ENCODE peak calls at places on chromosomes 4 and X, in nine cellular contexts. One of them, this sample, is unnamed.

GRCh38 chr4:84515075-84515474 is 16.0 kb upstream of the NKX6-1 start:
- DNase-seq in MCF 10A: no peak
- DNase-seq in suprapubic skin: no peak
- DNase-seq in NCI-H1436: no peak
- DNase-seq in NCI-H82: no peak
- DNase-seq in psoas muscle: no peak
- DNase-seq in stimulated activated CD4-positive, alpha-beta T cell treated with anti-CD3 and anti-CD28 coated beads, Interleukin-2, amount 100 ng/mL, for 48 hours: no peak
- DNase-seq in fibroblast of lung: no peak
- DNase-seq in Caki2: no peak
- DNase-seq in this sample: no peak

GRCh38 chrX:40039887-40040286 is 57.9 kb downstream of the BCOR start:
- DNase-seq in MCF 10A: no peak
- DNase-seq in suprapubic skin: no peak
- DNase-seq in NCI-H1436: no peak
- DNase-seq in NCI-H82: no peak
- DNase-seq in psoas muscle: no peak
- DNase-seq in stimulated activated CD4-positive, alpha-beta T cell treated with anti-CD3 and anti-CD28 coated beads, Interleukin-2, amount 100 ng/mL, for 48 hours: no peak
- DNase-seq in fibroblast of lung: no peak
- DNase-seq in Caki2: no peak
- DNase-seq in this sample: no peak

GRCh38 chrX:30212172-30212571 is 3.2 kb upstream of the MAGEB2 start:
- DNase-seq in MCF 10A: peak
- DNase-seq in suprapubic skin: no peak
- DNase-seq in NCI-H1436: no peak
- DNase-seq in NCI-H82: no peak
- DNase-seq in psoas muscle: no peak
- DNase-seq in stimulated activated CD4-positive, alpha-beta T cell treated with anti-CD3 and anti-CD28 coated beads, Interleukin-2, amount 100 ng/mL, for 48 hours: no peak
- DNase-seq in fibroblast of lung: no peak
- DNase-seq in Caki2: no peak
- DNase-seq in this sample: no peak

GRCh38 chrX:9465380-9466114 is 689 bp downstream of the TBL1X start:
- DNase-seq in MCF 10A: no peak
- DNase-seq in suprapubic skin: no peak
- DNase-seq in NCI-H1436: no peak
- DNase-seq in NCI-H82: peak
- DNase-seq in psoas muscle: peak
- DNase-seq in stimulated activated CD4-positive, alpha-beta T cell treated with anti-CD3 and anti-CD28 coated beads, Interleukin-2, amount 100 ng/mL, for 48 hours: no peak
- DNase-seq in fibroblast of lung: peak
- DNase-seq in Caki2: peak
- DNase-seq in this sample: no peak

GRCh38 chrX:134999469-134999868 is 8.7 kb downstream of the SMIM10 start:
- DNase-seq in MCF 10A: peak
- DNase-seq in suprapubic skin: no peak
- DNase-seq in NCI-H1436: peak
- DNase-seq in NCI-H82: peak
- DNase-seq in psoas muscle: no peak
- DNase-seq in stimulated activated CD4-positive, alpha-beta T cell treated with anti-CD3 and anti-CD28 coated beads, Interleukin-2, amount 100 ng/mL, for 48 hours: no peak
- DNase-seq in fibroblast of lung: peak
- DNase-seq in Caki2: peak
- DNase-seq in this sample: peak

GRCh38 chr4:155954118-155954503 is 445 bp upstream of the CTSO start:
- DNase-seq in MCF 10A: no peak
- DNase-seq in suprapubic skin: no peak
- DNase-seq in NCI-H1436: no peak
- DNase-seq in NCI-H82: no peak
- DNase-seq in psoas muscle: peak
- DNase-seq in stimulated activated CD4-positive, alpha-beta T cell treated with anti-CD3 and anti-CD28 coated beads, Interleukin-2, amount 100 ng/mL, for 48 hours: no peak
- DNase-seq in fibroblast of lung: no peak
- DNase-seq in Caki2: no peak
- DNase-seq in this sample: no peak

GRCh38 chrX:123525131-123525725 is 207.6 kb downstream of the THOC2 start:
- DNase-seq in MCF 10A: no peak
- DNase-seq in suprapubic skin: no peak
- DNase-seq in NCI-H1436: no peak
- DNase-seq in NCI-H82: no peak
- DNase-seq in psoas muscle: no peak
- DNase-seq in stimulated activated CD4-positive, alpha-beta T cell treated with anti-CD3 and anti-CD28 coated beads, Interleukin-2, amount 100 ng/mL, for 48 hours: no peak
- DNase-seq in fibroblast of lung: peak
- DNase-seq in Caki2: peak
- DNase-seq in this sample: no peak

GRCh38 chr4:75036046-75036445 is 103.1 kb downstream of the PARM1 start:
- DNase-seq in MCF 10A: no peak
- DNase-seq in suprapubic skin: no peak
- DNase-seq in NCI-H1436: no peak
- DNase-seq in NCI-H82: no peak
- DNase-seq in psoas muscle: no peak
- DNase-seq in stimulated activated CD4-positive, alpha-beta T cell treated with anti-CD3 and anti-CD28 coated beads, Interleukin-2, amount 100 ng/mL, for 48 hours: no peak
- DNase-seq in fibroblast of lung: no peak
- DNase-seq in Caki2: no peak
- DNase-seq in this sample: no peak

GRCh38 chr4:179110356-179110755 is 1668.1 kb upstream of the AGA start:
- DNase-seq in MCF 10A: peak
- DNase-seq in suprapubic skin: no peak
- DNase-seq in NCI-H1436: no peak
- DNase-seq in NCI-H82: peak
- DNase-seq in psoas muscle: no peak
- DNase-seq in stimulated activated CD4-positive, alpha-beta T cell treated with anti-CD3 and anti-CD28 coated beads, Interleukin-2, amount 100 ng/mL, for 48 hours: no peak
- DNase-seq in fibroblast of lung: peak
- DNase-seq in Caki2: peak
- DNase-seq in this sample: no peak

GRCh38 chr4:80125252-80126177 is 52.5 kb upstream of the ANTXR2 start:
- DNase-seq in MCF 10A: peak
- DNase-seq in suprapubic skin: no peak
- DNase-seq in NCI-H1436: no peak
- DNase-seq in NCI-H82: peak
- DNase-seq in psoas muscle: no peak
- DNase-seq in stimulated activated CD4-positive, alpha-beta T cell treated with anti-CD3 and anti-CD28 coated beads, Interleukin-2, amount 100 ng/mL, for 48 hours: no peak
- DNase-seq in fibroblast of lung: peak
- DNase-seq in Caki2: peak
- DNase-seq in this sample: peak

GRCh38 chr4:146648384-146648783 is 9.7 kb downstream of the POU4F2 start:
- DNase-seq in MCF 10A: no peak
- DNase-seq in suprapubic skin: no peak
- DNase-seq in NCI-H1436: no peak
- DNase-seq in NCI-H82: no peak
- DNase-seq in psoas muscle: no peak
- DNase-seq in stimulated activated CD4-positive, alpha-beta T cell treated with anti-CD3 and anti-CD28 coated beads, Interleukin-2, amount 100 ng/mL, for 48 hours: no peak
- DNase-seq in fibroblast of lung: no peak
- DNase-seq in Caki2: no peak
- DNase-seq in this sample: no peak

GRCh38 chrX:9738146-9738545 is 27.5 kb downstream of the GPR143 start:
- DNase-seq in MCF 10A: no peak
- DNase-seq in suprapubic skin: no peak
- DNase-seq in NCI-H1436: no peak
- DNase-seq in NCI-H82: no peak
- DNase-seq in psoas muscle: no peak
- DNase-seq in stimulated activated CD4-positive, alpha-beta T cell treated with anti-CD3 and anti-CD28 coated beads, Interleukin-2, amount 100 ng/mL, for 48 hours: no peak
- DNase-seq in fibroblast of lung: no peak
- DNase-seq in Caki2: no peak
- DNase-seq in this sample: no peak

GRCh38 chrX:786441-786881 is 155.9 kb downstream of the SHOX start:
- DNase-seq in MCF 10A: no peak
- DNase-seq in suprapubic skin: no peak
- DNase-seq in NCI-H1436: no peak
- DNase-seq in NCI-H82: no peak
- DNase-seq in psoas muscle: no peak
- DNase-seq in stimulated activated CD4-positive, alpha-beta T cell treated with anti-CD3 and anti-CD28 coated beads, Interleukin-2, amount 100 ng/mL, for 48 hours: no peak
- DNase-seq in fibroblast of lung: no peak
- DNase-seq in Caki2: no peak
- DNase-seq in this sample: no peak

GRCh38 chr4:34633216-34633615 is 1611.1 kb downstream of the ARAP2 start:
- DNase-seq in MCF 10A: no peak
- DNase-seq in suprapubic skin: no peak
- DNase-seq in NCI-H1436: no peak
- DNase-seq in NCI-H82: no peak
- DNase-seq in psoas muscle: no peak
- DNase-seq in stimulated activated CD4-positive, alpha-beta T cell treated with anti-CD3 and anti-CD28 coated beads, Interleukin-2, amount 100 ng/mL, for 48 hours: no peak
- DNase-seq in fibroblast of lung: no peak
- DNase-seq in Caki2: no peak
- DNase-seq in this sample: no peak

GRCh38 chrX:30144971-30145731 is 70.2 kb upstream of the MAGEB2 start:
- DNase-seq in MCF 10A: no peak
- DNase-seq in suprapubic skin: no peak
- DNase-seq in NCI-H1436: no peak
- DNase-seq in NCI-H82: no peak
- DNase-seq in psoas muscle: no peak
- DNase-seq in stimulated activated CD4-positive, alpha-beta T cell treated with anti-CD3 and anti-CD28 coated beads, Interleukin-2, amount 100 ng/mL, for 48 hours: no peak
- DNase-seq in fibroblast of lung: no peak
- DNase-seq in Caki2: no peak
- DNase-seq in this sample: no peak

GRCh38 chr4:21134994-21135393 is 434.7 kb downstream of the PACRGL start:
- DNase-seq in MCF 10A: peak
- DNase-seq in suprapubic skin: no peak
- DNase-seq in NCI-H1436: no peak
- DNase-seq in NCI-H82: peak
- DNase-seq in psoas muscle: no peak
- DNase-seq in stimulated activated CD4-positive, alpha-beta T cell treated with anti-CD3 and anti-CD28 coated beads, Interleukin-2, amount 100 ng/mL, for 48 hours: no peak
- DNase-seq in fibroblast of lung: peak
- DNase-seq in Caki2: peak
- DNase-seq in this sample: peak

GRCh38 chrX:139933904-139934303 is 1.1 kb upstream of the ATP11C start:
- DNase-seq in MCF 10A: no peak
- DNase-seq in suprapubic skin: no peak
- DNase-seq in NCI-H1436: no peak
- DNase-seq in NCI-H82: no peak
- DNase-seq in psoas muscle: no peak
- DNase-seq in stimulated activated CD4-positive, alpha-beta T cell treated with anti-CD3 and anti-CD28 coated beads, Interleukin-2, amount 100 ng/mL, for 48 hours: no peak
- DNase-seq in fibroblast of lung: no peak
- DNase-seq in Caki2: no peak
- DNase-seq in this sample: no peak

GRCh38 chr4:106305435-106306055 is 10.5 kb downstream of the TBCK start:
- DNase-seq in MCF 10A: no peak
- DNase-seq in suprapubic skin: no peak
- DNase-seq in NCI-H1436: no peak
- DNase-seq in NCI-H82: no peak
- DNase-seq in psoas muscle: no peak
- DNase-seq in stimulated activated CD4-positive, alpha-beta T cell treated with anti-CD3 and anti-CD28 coated beads, Interleukin-2, amount 100 ng/mL, for 48 hours: no peak
- DNase-seq in fibroblast of lung: no peak
- DNase-seq in Caki2: no peak
- DNase-seq in this sample: no peak

GRCh38 chr4:3047464-3048286 is 26.7 kb downstream of the HTT-AS start:
- DNase-seq in MCF 10A: peak
- DNase-seq in suprapubic skin: no peak
- DNase-seq in NCI-H1436: peak
- DNase-seq in NCI-H82: peak
- DNase-seq in psoas muscle: peak
- DNase-seq in stimulated activated CD4-positive, alpha-beta T cell treated with anti-CD3 and anti-CD28 coated beads, Interleukin-2, amount 100 ng/mL, for 48 hours: peak
- DNase-seq in fibroblast of lung: peak
- DNase-seq in Caki2: peak
- DNase-seq in this sample: no peak

GRCh38 chr4:130640583-130640982 is 1544.6 kb downstream of the C4orf33 start:
- DNase-seq in MCF 10A: no peak
- DNase-seq in suprapubic skin: no peak
- DNase-seq in NCI-H1436: no peak
- DNase-seq in NCI-H82: no peak
- DNase-seq in psoas muscle: no peak
- DNase-seq in stimulated activated CD4-positive, alpha-beta T cell treated with anti-CD3 and anti-CD28 coated beads, Interleukin-2, amount 100 ng/mL, for 48 hours: no peak
- DNase-seq in fibroblast of lung: no peak
- DNase-seq in Caki2: no peak
- DNase-seq in this sample: no peak

GRCh38 chr4:111879539-111879938 is 265.7 kb upstream of the FAM241A start:
- DNase-seq in MCF 10A: no peak
- DNase-seq in suprapubic skin: no peak
- DNase-seq in NCI-H1436: no peak
- DNase-seq in NCI-H82: peak
- DNase-seq in psoas muscle: no peak
- DNase-seq in stimulated activated CD4-positive, alpha-beta T cell treated with anti-CD3 and anti-CD28 coated beads, Interleukin-2, amount 100 ng/mL, for 48 hours: no peak
- DNase-seq in fibroblast of lung: no peak
- DNase-seq in Caki2: no peak
- DNase-seq in this sample: no peak

GRCh38 chr4:8835521-8836365 is 35.9 kb downstream of the HMX1 start:
- DNase-seq in MCF 10A: no peak
- DNase-seq in suprapubic skin: peak
- DNase-seq in NCI-H1436: no peak
- DNase-seq in NCI-H82: no peak
- DNase-seq in psoas muscle: no peak
- DNase-seq in stimulated activated CD4-positive, alpha-beta T cell treated with anti-CD3 and anti-CD28 coated beads, Interleukin-2, amount 100 ng/mL, for 48 hours: no peak
- DNase-seq in fibroblast of lung: no peak
- DNase-seq in Caki2: no peak
- DNase-seq in this sample: no peak

GRCh38 chr4:104589264-104589868 is 94.7 kb upstream of the CXXC4 start:
- DNase-seq in MCF 10A: no peak
- DNase-seq in suprapubic skin: no peak
- DNase-seq in NCI-H1436: peak
- DNase-seq in NCI-H82: no peak
- DNase-seq in psoas muscle: no peak
- DNase-seq in stimulated activated CD4-positive, alpha-beta T cell treated with anti-CD3 and anti-CD28 coated beads, Interleukin-2, amount 100 ng/mL, for 48 hours: no peak
- DNase-seq in fibroblast of lung: no peak
- DNase-seq in Caki2: no peak
- DNase-seq in this sample: no peak

GRCh38 chr4:16952462-16952871 is 54.0 kb upstream of the LDB2 start:
- DNase-seq in MCF 10A: no peak
- DNase-seq in suprapubic skin: no peak
- DNase-seq in NCI-H1436: no peak
- DNase-seq in NCI-H82: no peak
- DNase-seq in psoas muscle: no peak
- DNase-seq in stimulated activated CD4-positive, alpha-beta T cell treated with anti-CD3 and anti-CD28 coated beads, Interleukin-2, amount 100 ng/mL, for 48 hours: no peak
- DNase-seq in fibroblast of lung: peak
- DNase-seq in Caki2: no peak
- DNase-seq in this sample: no peak

GRCh38 chrX:136183175-136183574 is 35.8 kb downstream of the FHL1 start:
- DNase-seq in MCF 10A: no peak
- DNase-seq in suprapubic skin: no peak
- DNase-seq in NCI-H1436: no peak
- DNase-seq in NCI-H82: no peak
- DNase-seq in psoas muscle: no peak
- DNase-seq in stimulated activated CD4-positive, alpha-beta T cell treated with anti-CD3 and anti-CD28 coated beads, Interleukin-2, amount 100 ng/mL, for 48 hours: no peak
- DNase-seq in fibroblast of lung: no peak
- DNase-seq in Caki2: no peak
- DNase-seq in this sample: no peak

GRCh38 chr4:19727141-19727540 is 524.6 kb upstream of the SLIT2 start:
- DNase-seq in MCF 10A: no peak
- DNase-seq in suprapubic skin: no peak
- DNase-seq in NCI-H1436: no peak
- DNase-seq in NCI-H82: no peak
- DNase-seq in psoas muscle: no peak
- DNase-seq in stimulated activated CD4-positive, alpha-beta T cell treated with anti-CD3 and anti-CD28 coated beads, Interleukin-2, amount 100 ng/mL, for 48 hours: no peak
- DNase-seq in fibroblast of lung: no peak
- DNase-seq in Caki2: no peak
- DNase-seq in this sample: no peak

GRCh38 chr4:52995341-52996030 is 133.4 kb downstream of the RASL11B start:
- DNase-seq in MCF 10A: peak
- DNase-seq in suprapubic skin: no peak
- DNase-seq in NCI-H1436: no peak
- DNase-seq in NCI-H82: no peak
- DNase-seq in psoas muscle: no peak
- DNase-seq in stimulated activated CD4-positive, alpha-beta T cell treated with anti-CD3 and anti-CD28 coated beads, Interleukin-2, amount 100 ng/mL, for 48 hours: no peak
- DNase-seq in fibroblast of lung: peak
- DNase-seq in Caki2: no peak
- DNase-seq in this sample: no peak

GRCh38 chr4:99670409-99671073 is 12.9 kb upstream of the C4orf54 start:
- DNase-seq in MCF 10A: no peak
- DNase-seq in suprapubic skin: no peak
- DNase-seq in NCI-H1436: no peak
- DNase-seq in NCI-H82: peak
- DNase-seq in psoas muscle: no peak
- DNase-seq in stimulated activated CD4-positive, alpha-beta T cell treated with anti-CD3 and anti-CD28 coated beads, Interleukin-2, amount 100 ng/mL, for 48 hours: no peak
- DNase-seq in fibroblast of lung: no peak
- DNase-seq in Caki2: no peak
- DNase-seq in this sample: no peak

GRCh38 chrX:85309717-85310116 is 65.9 kb downstream of the ZNF711 start:
- DNase-seq in MCF 10A: no peak
- DNase-seq in suprapubic skin: no peak
- DNase-seq in NCI-H1436: no peak
- DNase-seq in NCI-H82: peak
- DNase-seq in psoas muscle: no peak
- DNase-seq in stimulated activated CD4-positive, alpha-beta T cell treated with anti-CD3 and anti-CD28 coated beads, Interleukin-2, amount 100 ng/mL, for 48 hours: no peak
- DNase-seq in fibroblast of lung: no peak
- DNase-seq in Caki2: no peak
- DNase-seq in this sample: no peak

GRCh38 chr4:122914292-122914904 is 8.0 kb downstream of the NUDT6 start:
- DNase-seq in MCF 10A: peak
- DNase-seq in suprapubic skin: no peak
- DNase-seq in NCI-H1436: peak
- DNase-seq in NCI-H82: peak
- DNase-seq in psoas muscle: no peak
- DNase-seq in stimulated activated CD4-positive, alpha-beta T cell treated with anti-CD3 and anti-CD28 coated beads, Interleukin-2, amount 100 ng/mL, for 48 hours: no peak
- DNase-seq in fibroblast of lung: peak
- DNase-seq in Caki2: peak
- DNase-seq in this sample: no peak

GRCh38 chr4:145731026-145731425 is 51.1 kb downstream of the C4orf51 start:
- DNase-seq in MCF 10A: no peak
- DNase-seq in suprapubic skin: no peak
- DNase-seq in NCI-H1436: no peak
- DNase-seq in NCI-H82: peak
- DNase-seq in psoas muscle: no peak
- DNase-seq in stimulated activated CD4-positive, alpha-beta T cell treated with anti-CD3 and anti-CD28 coated beads, Interleukin-2, amount 100 ng/mL, for 48 hours: no peak
- DNase-seq in fibroblast of lung: peak
- DNase-seq in Caki2: peak
- DNase-seq in this sample: peak